ENCODE peak calls at places on chromosomes 1 and 21, in ten cellular contexts. D is mesendoderm, L is endothelial cell of umbilical vein, T is keratinocyte, W is trophoblast cell, M is K562, C is fibroblast of lung, E is GM23248, N is HepG2, Z is hepatocyte. A is an unnamed sample.

GRCh38 chr1:230109871-230110667 is 43.0 kb downstream of the GALNT2 start:
- DNase-seq in L (no peak), T (no peak), D (no peak), C (no peak), M (no peak), W (no peak), N (peak; percentile 32), E (no peak), Z (peak; percentile 68), A (no peak)

GRCh38 chr1:235313931-235314678 is 13.9 kb downstream of the ARID4B start:
- DNase-seq in L (no peak), D (no peak), T (no peak), C (no peak), N (no peak), W (no peak), E (peak; percentile 62), M (no peak), Z (no peak), A (no peak)

GRCh38 chr1:21931171-21932093 is 5.7 kb downstream of the HSPG2 start:
- DNase-seq in D (peak; percentile 88), L (peak; percentile 70), E (peak; percentile 96), N (peak; percentile 91), M (no peak), C (peak; percentile 95), Z (peak; percentile 86), W (peak; percentile 53), T (no peak), A (peak; percentile 94)

GRCh38 chr21:39313042-39313456 is 383 bp downstream of the BRWD1 start:
- DNase-seq in W (no peak), N (no peak), L (no peak), D (no peak), T (no peak), M (peak; percentile 67), C (peak; percentile 11), Z (no peak), E (no peak), A (peak; percentile 29)

GRCh38 chr1:31297273-31298247 is 728 bp downstream of the ZCCHC17 start:
- DNase-seq in E (peak; percentile 73), D (peak; percentile 44), N (peak; percentile 2), C (peak; percentile 15), W (peak; percentile 23), M (peak; percentile 40), Z (peak; percentile 28), L (peak; percentile 61), T (peak; percentile 30), A (peak; percentile 50)

GRCh38 chr1:75672528-75673393 is 51.7 kb upstream of the ACADM start:
- DNase-seq in D (peak; percentile 91), T (peak; percentile 71), Z (peak; percentile 57), C (peak; percentile 94), N (peak; percentile 58), W (peak; percentile 30), M (peak; percentile 76), E (peak; percentile 90), L (no peak), A (peak; percentile 82)

GRCh38 chr21:31837613-31838390 is 35.0 kb upstream of the HUNK start:
- DNase-seq in M (no peak), W (no peak), E (no peak), C (no peak), Z (no peak), N (no peak), D (no peak), L (no peak), T (no peak), A (no peak)

GRCh38 chr1:152543808-152544207 is 22.8 kb downstream of the LCE3E start:
- DNase-seq in D (peak; percentile 14), Z (no peak), E (peak; percentile 39), C (no peak), L (no peak), T (no peak), M (peak; percentile 23), N (no peak), W (no peak), A (no peak)

GRCh38 chr1:241253491-241253890 is 103.5 kb downstream of the RGS7 start:
- DNase-seq in C (peak; percentile 12), E (no peak), N (no peak), T (no peak), Z (no peak), D (no peak), M (no peak), W (no peak), L (no peak), A (no peak)

GRCh38 chr1:111769517-111770146 is 13.9 kb downstream of the DDX20 start:
- DNase-seq in W (peak; percentile 52), L (peak; percentile 70), E (peak; percentile 80), T (no peak), N (peak; percentile 65), D (peak; percentile 45), Z (peak; percentile 74), M (peak; percentile 67), C (peak; percentile 54), A (peak; percentile 72)

GRCh38 chr1:235739124-235739523 is 89.5 kb upstream of the GNG4 start:
- DNase-seq in L (peak; percentile 74), N (peak; percentile 25), C (peak; percentile 65), Z (no peak), E (peak; percentile 52), M (no peak), W (no peak), T (no peak), D (no peak), A (no peak)

GRCh38 chr1:12031039-12031980 is 12.0 kb downstream of the MIIP start:
- DNase-seq in N (no peak), W (peak; percentile 45), M (peak; percentile 82), D (peak; percentile 33), E (peak; percentile 66), L (peak; percentile 16), C (no peak), Z (no peak), T (no peak), A (peak; percentile 18)

GRCh38 chr1:95027046-95027445 is 45.7 kb downstream of the ALG14 start:
- DNase-seq in M (no peak), W (no peak), T (no peak), C (peak; percentile 84), N (no peak), Z (no peak), L (peak; percentile 55), D (no peak), E (no peak), A (no peak)

GRCh38 chr1:4965346-4965726 is 310.9 kb downstream of the AJAP1 start:
- DNase-seq in W (no peak), N (no peak), Z (no peak), C (no peak), E (no peak), D (no peak), T (no peak), M (no peak), L (no peak), A (no peak)

GRCh38 chr1:180614746-180615145 is 17.1 kb upstream of the XPR1 start:
- DNase-seq in E (no peak), T (peak; percentile 44), W (no peak), M (no peak), D (no peak), N (no peak), Z (no peak), L (no peak), C (peak; percentile 82), A (no peak)

GRCh38 chr1:219299420-219299819 is 125.7 kb downstream of the LYPLAL1 start:
- DNase-seq in C (peak; percentile 90), L (no peak), M (no peak), N (no peak), T (no peak), W (no peak), D (no peak), Z (no peak), E (peak; percentile 55), A (no peak)

GRCh38 chr1:234701737-234702341 is 91.9 kb upstream of the IRF2BP2 start:
- DNase-seq in M (no peak), C (no peak), L (no peak), D (no peak), W (no peak), T (no peak), E (no peak), Z (no peak), N (no peak), A (no peak)

DNA sequence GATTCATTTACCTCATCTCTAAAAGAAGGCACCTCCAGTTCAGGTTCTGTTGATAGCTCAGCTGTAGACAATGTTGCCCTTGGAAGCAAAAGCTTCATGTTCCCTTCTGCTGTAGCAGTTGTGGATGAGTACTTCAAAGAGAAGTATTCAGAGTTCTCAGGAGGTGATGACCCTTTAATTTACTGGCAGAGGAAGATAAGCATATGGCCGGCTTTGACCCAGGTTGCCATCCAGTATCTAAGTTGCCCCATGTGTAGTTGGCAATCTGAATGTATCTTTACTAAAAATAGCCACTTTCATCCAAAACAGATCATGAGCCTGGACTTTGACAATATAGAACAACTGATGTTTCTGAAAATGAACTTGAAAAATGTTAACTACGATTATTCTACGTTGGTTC is 4.6 kb downstream of the ZBED6 start:
- DNase-seq in E (no peak), L (peak; percentile 23), M (peak; percentile 42), N (no peak), Z (no peak), W (no peak), C (no peak), D (no peak), T (no peak), A (no peak)
- H3K79me2 ChIP-seq in E (peaks cover 91% of the 10 kb centered on the region), L (peaks cover 80% of the 10 kb centered on the region), M (peaks cover 88% of the 10 kb centered on the region), N (peaks cover 69% of the 10 kb centered on the region), Z (peaks cover 91% of the 10 kb centered on the region), W (peaks cover 17% of the 10 kb centered on the region), C (peaks cover 79% of the 10 kb centered on the region), D (peaks cover 49% of the 10 kb centered on the region), T (peaks cover 84% of the 10 kb centered on the region), A (peaks cover 92% of the 10 kb centered on the region)

DNA sequence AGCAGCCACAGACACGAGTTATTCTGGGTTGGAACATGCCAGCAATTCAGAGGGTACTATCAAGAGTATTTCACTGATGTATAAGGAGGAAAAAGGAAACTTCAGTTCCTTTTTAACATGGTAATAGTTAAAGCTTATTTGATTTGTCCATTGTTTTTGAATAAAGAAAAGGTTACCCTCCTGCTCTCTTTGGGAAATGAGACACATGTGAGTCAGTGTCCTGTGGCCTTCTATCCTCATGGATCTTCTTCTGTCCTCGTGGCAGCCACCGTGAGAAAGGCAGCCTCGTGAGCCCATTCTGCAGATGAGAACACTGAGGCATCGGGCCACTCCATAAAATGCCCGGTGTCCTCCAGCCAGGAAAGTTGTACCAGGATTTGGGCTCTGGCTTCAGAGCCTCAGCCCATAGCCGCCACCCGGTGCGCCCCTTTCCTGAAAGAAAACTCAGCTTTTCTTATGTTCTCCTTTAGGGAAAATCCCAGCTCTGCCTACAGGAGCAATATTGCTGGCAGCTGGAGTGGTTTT is 24.8 kb downstream of the KCNAB2 start:
- DNase-seq in L (peak; percentile 33), M (no peak), D (no peak), N (no peak), T (no peak), W (no peak), Z (no peak), E (peak; percentile 7), C (peak; percentile 6), A (no peak)
- H3K4me2 ChIP-seq in L (peak overlapping the region; percentile 8), M (no peak overlapping the region), D (no peak overlapping the region), N (no peak overlapping the region), T (no peak overlapping the region), W (no peak overlapping the region), Z (no peak overlapping the region), E (no peak overlapping the region), C (no peak overlapping the region), A (no peak overlapping the region)

GRCh38 chr1:8969937-8970336 is 24.3 kb downstream of the CA6 start:
- DNase-seq in Z (no peak), C (no peak), M (no peak), E (no peak), T (no peak), N (no peak), L (no peak), D (no peak), W (no peak), A (no peak)
- H3K4me3 ChIP-seq in Z (no peak overlapping the region), C (no peak overlapping the region), M (no peak overlapping the region), E (no peak overlapping the region), T (no peak overlapping the region), N (no peak overlapping the region), L (no peak overlapping the region), D (no peak overlapping the region), W (no peak overlapping the region), A (no peak overlapping the region)

GRCh38 chr1:51489472-51489871 is 29.6 kb downstream of the EPS15 start:
- DNase-seq in E (no peak), L (no peak), T (no peak), W (no peak), Z (no peak), D (no peak), C (no peak), M (no peak), N (no peak), A (no peak)
- H3K79me2 ChIP-seq in E (peaks cover 95% of the 10 kb centered on the region), L (peaks cover 61% of the 10 kb centered on the region), T (peaks cover 55% of the 10 kb centered on the region), W (peaks cover 3% of the 10 kb centered on the region), Z (peaks cover 85% of the 10 kb centered on the region), D (peaks cover 10% of the 10 kb centered on the region), C (peaks cover 15% of the 10 kb centered on the region), M (peaks cover 89% of the 10 kb centered on the region), N (peaks cover 26% of the 10 kb centered on the region), A (peaks cover 84% of the 10 kb centered on the region)